ENCODE peak calls at places on chromosomes 7 and 10, in ten cellular contexts. P is fibroblast of lung, F is GM23338, K is neural progenitor cell, D is IMR-90, I is MM.1S, H is PC-3, S is SK-N-SH, V is osteoblast, R is PC-9. J is an unnamed sample.

GRCh38 chr7:1355568-1356340 is 103.5 kb downstream of the MICALL2 start:
- DNase-seq in K (no peak), S (peak; percentile 51), V (peak; percentile 82), H (no peak), I (no peak), F (no peak), P (no peak), D (no peak), R (peak; percentile 35), J (no peak)

GRCh38 chr7:28178537-28178936 is 2.1 kb downstream of the JAZF1 start:
- DNase-seq in V (peak; percentile 81), I (no peak), R (no peak), K (no peak), S (no peak), D (no peak), F (no peak), P (no peak), H (peak; percentile 35), J (no peak)

GRCh38 chr7:134737561-134738353 is 41.7 kb upstream of the CALD1 start:
- DNase-seq in K (no peak), H (no peak), F (no peak), S (no peak), D (peak; percentile 83), P (peak; percentile 38), R (no peak), V (no peak), I (no peak), J (peak; percentile 55)

GRCh38 chr7:152924826-152925411 is 165.4 kb downstream of the ACTR3B start:
- DNase-seq in K (peak; percentile 30), S (peak; percentile 44), H (no peak), R (no peak), D (no peak), F (peak; percentile 71), P (no peak), V (no peak), I (no peak), J (no peak)

GRCh38 chr7:142796001-142796500 is 25.3 kb downstream of the PRSS2 start:
- DNase-seq in H (peak; percentile 47), R (no peak), V (no peak), F (peak; percentile 43), K (peak; percentile 20), S (no peak), D (no peak), I (no peak), P (no peak), J (no peak)

GRCh38 chr10:73950569-73950968 is 39.6 kb downstream of the PLAU start:
- DNase-seq in F (peak; percentile 65), S (peak; percentile 44), R (no peak), K (peak; percentile 71), H (no peak), I (no peak), D (no peak), V (no peak), P (no peak), J (no peak)

GRCh38 chr7:93757421-93757820 is 133.1 kb downstream of the TFPI2 start:
- DNase-seq in F (no peak), K (no peak), S (no peak), I (no peak), H (no peak), P (no peak), V (no peak), D (no peak), R (no peak), J (no peak)

GRCh38 chr10:103584216-103585010 is 90.9 kb downstream of the NEURL1 start:
- DNase-seq in I (peak; percentile 14), R (no peak), K (no peak), F (peak; percentile 69), H (no peak), D (no peak), V (peak; percentile 70), S (no peak), P (peak; percentile 15), J (no peak)

GRCh38 chr10:35335133-35335532 is 1.2 kb upstream of the CCNY start:
- DNase-seq in P (no peak), H (peak; percentile 83), V (peak; percentile 70), F (no peak), R (no peak), D (peak; percentile 35), I (no peak), S (no peak), K (no peak), J (no peak)

GRCh38 chr7:118330373-118330772 is 105.9 kb downstream of the ANKRD7 start:
- DNase-seq in S (no peak), D (no peak), P (no peak), R (no peak), V (no peak), K (no peak), H (no peak), F (no peak), I (no peak), J (no peak)

GRCh38 chr10:84123362-84123761 is 15.9 kb upstream of the GHITM start:
- DNase-seq in V (no peak), F (no peak), P (no peak), R (no peak), I (no peak), D (no peak), K (no peak), S (no peak), H (no peak), J (no peak)

GRCh38 chr7:95772298-95772770 is at the start of gene DYNC1I1:
- DNase-seq in I (peak; percentile 81), V (peak; percentile 95), D (peak; percentile 19), K (peak; percentile 83), F (peak; percentile 73), P (peak; percentile 38), S (peak; percentile 94), R (peak; percentile 54), H (peak; percentile 80), J (peak; percentile 87)

GRCh38 chr7:135262623-135263320 is 29.1 kb downstream of the STRA8 start:
- DNase-seq in P (no peak), K (no peak), D (no peak), R (no peak), H (no peak), I (no peak), S (no peak), F (no peak), V (no peak), J (no peak)

GRCh38 chr7:762891-763290 is 35.8 kb upstream of the PRKAR1B start:
- DNase-seq in H (no peak), D (no peak), R (no peak), I (no peak), K (no peak), S (no peak), V (no peak), F (no peak), P (no peak), J (no peak)

GRCh38 chr10:26211781-26212444 is 4.7 kb upstream of the GAD2 start:
- DNase-seq in R (no peak), H (no peak), P (no peak), I (no peak), D (no peak), V (peak; percentile 49), K (peak; percentile 61), F (peak; percentile 72), S (no peak), J (peak; percentile 6)
- H3K27me3 ChIP-seq in R (peaks cover 14% of the 10 kb centered on the region), H (peaks cover 13% of the 10 kb centered on the region), P (peaks cover 4% of the 10 kb centered on the region), I (no peaks in the 10 kb centered on the region), D (no peaks in the 10 kb centered on the region), V (peaks cover 29% of the 10 kb centered on the region), K (peaks cover 100% of the 10 kb centered on the region), F (peaks cover 83% of the 10 kb centered on the region), S (peaks cover 23% of the 10 kb centered on the region), J (peaks cover 70% of the 10 kb centered on the region)

GRCh38 chr10:105023706-105024105 is 382.6 kb downstream of the SORCS3 start:
- DNase-seq in R (no peak), H (no peak), I (no peak), V (no peak), S (no peak), F (no peak), K (no peak), P (no peak), D (no peak), J (no peak)
- TF ChIP-seq CTCF in R (no peak), H (no peak), I (no peak), V (no peak), S (no peak), F (no peak), K (no peak), P (no peak), D (no peak), J (no peak)

DNA sequence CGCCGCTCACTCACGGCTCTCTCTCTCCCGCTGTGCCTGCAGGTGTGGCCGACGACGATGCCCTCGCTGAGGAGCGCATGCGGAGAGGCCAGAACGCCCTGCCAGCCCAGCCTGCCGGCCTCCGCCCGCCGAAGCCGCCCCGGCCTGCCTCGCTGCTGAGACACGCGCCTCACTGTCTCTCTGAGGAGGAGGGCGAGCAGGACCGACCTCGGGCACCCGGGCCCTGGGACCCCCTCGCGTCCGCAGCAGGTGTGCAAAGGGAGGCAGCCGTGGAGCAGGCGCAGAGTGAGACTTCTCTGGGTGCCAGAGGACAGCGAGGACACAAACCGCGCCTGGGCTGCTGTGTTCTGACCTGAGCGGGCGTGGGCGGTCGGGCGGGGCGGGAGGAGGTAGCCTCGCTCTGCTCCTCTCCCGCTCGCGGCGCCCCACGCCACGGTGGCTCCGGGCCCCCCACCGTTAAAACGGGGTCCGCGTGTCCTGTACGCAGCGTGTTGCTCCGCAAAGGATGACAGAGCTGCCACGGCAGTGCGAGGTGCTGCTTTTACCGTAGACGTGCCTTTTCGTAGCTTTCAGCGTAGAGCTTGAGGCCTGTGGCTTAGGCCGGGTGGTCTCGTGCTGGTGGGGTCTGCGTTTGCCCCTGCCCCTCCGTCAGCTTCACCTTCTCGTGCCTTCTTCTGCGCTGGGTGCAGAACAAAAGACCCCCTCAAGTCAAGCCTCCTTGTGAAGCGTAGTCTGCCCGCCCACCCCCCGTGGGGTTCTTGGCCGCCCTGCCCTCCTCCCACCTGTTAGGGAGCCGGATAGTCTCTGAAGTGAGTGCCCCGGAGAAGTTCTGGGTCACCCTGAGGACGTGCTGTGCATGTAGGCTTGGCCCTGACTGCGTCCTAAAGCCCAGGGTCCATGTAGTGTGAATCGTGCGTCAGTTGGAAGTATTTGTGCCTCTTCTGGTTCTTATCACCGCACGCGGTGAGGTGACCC is 73.2 kb downstream of the DNAJB6 start:
- DNase-seq in V (peak; percentile 56), P (no peak), F (no peak), S (no peak), R (no peak), H (no peak), D (no peak), I (no peak), K (no peak), J (no peak)
- H2AFZ ChIP-seq in V (no peak overlapping the region), P (no peak overlapping the region), F (no peak overlapping the region), S (no peak overlapping the region), R (no peak overlapping the region), H (no peak overlapping the region), D (no peak overlapping the region), I (no peak overlapping the region), K (no peak overlapping the region), J (no peak overlapping the region)

DNA sequence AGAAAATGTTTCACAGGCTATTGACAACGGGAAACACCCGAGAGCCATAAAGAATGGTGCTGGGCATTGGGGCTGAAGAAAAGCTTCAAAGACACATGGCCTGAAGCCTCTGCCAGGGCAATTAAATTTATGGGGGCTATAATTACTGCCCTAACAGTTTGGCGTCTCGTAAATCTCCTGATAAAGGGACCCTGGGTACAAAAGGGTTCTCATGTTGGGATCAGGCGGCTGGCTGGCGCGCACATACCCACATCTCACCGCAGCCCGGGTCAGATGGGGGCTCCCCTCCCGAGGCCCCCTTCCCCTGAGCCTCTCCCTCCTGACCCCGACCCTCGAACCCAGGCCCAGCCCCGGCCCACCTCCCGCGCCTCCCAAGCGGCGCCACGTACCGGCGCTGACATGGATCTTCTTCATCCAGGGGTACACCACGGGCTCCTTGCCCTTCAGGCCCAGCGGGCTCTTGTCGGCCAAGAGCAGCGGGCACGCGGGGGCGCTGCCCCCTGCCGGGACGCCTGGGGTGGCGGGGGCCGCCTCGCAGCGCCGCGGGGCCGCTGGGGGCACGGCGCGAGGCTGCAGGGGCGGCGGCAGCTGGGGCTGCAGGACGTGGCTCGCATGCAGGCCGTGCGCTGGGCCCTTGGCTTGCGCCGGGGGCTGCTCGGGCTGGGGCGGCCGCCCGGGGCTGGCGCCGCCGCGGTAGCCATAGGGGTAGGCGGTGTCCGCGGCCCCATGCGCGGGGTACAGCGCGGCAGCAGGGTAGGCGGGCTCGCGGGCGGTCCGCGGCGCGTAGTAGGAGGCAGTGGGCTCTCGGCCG is 623 bp downstream of the HOXA4 start:
- DNase-seq in S (no peak), R (no peak), I (no peak), H (peak; percentile 52), F (peak; percentile 41), V (peak; percentile 92), P (no peak), D (no peak), K (peak; percentile 44), J (peak; percentile 53)
- H3K27me3 ChIP-seq in S (peaks cover 88% of the 10 kb centered on the region), R (no peaks in the 10 kb centered on the region), I (peaks cover 3% of the 10 kb centered on the region), H (no peaks in the 10 kb centered on the region), F (peaks cover 100% of the 10 kb centered on the region), V (no peaks in the 10 kb centered on the region), P (no peaks in the 10 kb centered on the region), D (no peaks in the 10 kb centered on the region), K (peaks cover 100% of the 10 kb centered on the region), J (peaks cover 88% of the 10 kb centered on the region)

J was measured in hepatocyte.